ENCODE peak calls at places on chromosome 13, in four cellular contexts. Z is right lobe of liver, K is RCC 7860, C is H7. P is an unnamed sample.

GRCh38 chr13:42174344-42175162 is 97.4 kb upstream of the AKAP11 start:
- DNase-seq in K (no peak), Z (no peak), C (no peak), P (no peak)

GRCh38 chr13:26813626-26814348 is 53.2 kb upstream of the GPR12 start:
- DNase-seq in Z (no peak), C (no peak), K (no peak), P (no peak)

GRCh38 chr13:70960841-70961443 is 852.7 kb upstream of the KLHL1 start:
- DNase-seq in C (no peak), K (peak; percentile 11), Z (no peak), P (no peak)

GRCh38 chr13:29702912-29703351 is 107.4 kb upstream of the SLC7A1 start:
- DNase-seq in Z (peak; percentile 44), C (no peak), K (peak; percentile 57), P (no peak)

GRCh38 chr13:44259045-44260042 is 114.3 kb upstream of the SERP2 start:
- DNase-seq in C (no peak), Z (no peak), K (peak; percentile 56), P (no peak)

GRCh38 chr13:38607136-38607535 is 79.7 kb upstream of the FREM2 start:
- DNase-seq in Z (no peak), K (no peak), C (peak; percentile 5), P (no peak)

GRCh38 chr13:38641164-38641948 is 45.5 kb upstream of the FREM2 start:
- DNase-seq in K (no peak), Z (no peak), C (no peak), P (no peak)

GRCh38 chr13:91375119-91375729 is 23.2 kb upstream of the GPC5 start:
- DNase-seq in Z (no peak), C (peak; percentile 14), K (no peak), P (no peak)

GRCh38 chr13:76982051-76982450 is 9.8 kb upstream of the CLN5 start:
- DNase-seq in C (no peak), Z (no peak), K (no peak), P (peak; percentile 21)

GRCh38 chr13:110564472-110564985 is 3.0 kb upstream of the RAB20 start:
- DNase-seq in C (no peak), K (no peak), Z (no peak), P (no peak)

GRCh38 chr13:41700790-41701310 is 243.5 kb downstream of the RGCC start:
- DNase-seq in K (peak; percentile 26), Z (no peak), C (no peak), P (no peak)

GRCh38 chr13:113534236-113534860 is 43.8 kb upstream of the DCUN1D2 start:
- DNase-seq in K (no peak), Z (no peak), C (no peak), P (no peak)

GRCh38 chr13:41156611-41157010 is 24.0 kb upstream of the KBTBD6 start:
- DNase-seq in Z (no peak), K (no peak), C (no peak), P (no peak)

GRCh38 chr13:29791997-29792775 is 58.2 kb downstream of the UBL3 start:
- DNase-seq in C (no peak), K (no peak), Z (no peak), P (no peak)

GRCh38 chr13:98775844-98776598 is 23.5 kb upstream of the SLC15A1 start:
- DNase-seq in C (no peak), Z (peak; percentile 31), K (peak; percentile 79), P (no peak)

GRCh38 chr13:44489751-44490150 is 86.4 kb downstream of the TSC22D1 start:
- DNase-seq in K (no peak), C (no peak), Z (no peak), P (no peak)

GRCh38 chr13:48902421-48902820 is 73.3 kb upstream of the FNDC3A start:
- DNase-seq in C (peak; percentile 28), Z (peak; percentile 45), K (no peak), P (no peak)

GRCh38 chr13:50893211-50893852 is 16.3 kb upstream of the RNASEH2B start:
- DNase-seq in Z (no peak), K (no peak), C (peak; percentile 19), P (no peak)

GRCh38 chr13:31234729-31235128 is 35.0 kb downstream of the B3GLCT start:
- DNase-seq in Z (no peak), K (no peak), C (peak; percentile 67), P (no peak)

GRCh38 chr13:40806241-40806640 is 16.8 kb downstream of the SLC25A15 start:
- DNase-seq in Z (no peak), C (no peak), K (no peak), P (no peak)

GRCh38 chr13:24203726-24204295 is 43.3 kb downstream of the SPATA13 start:
- DNase-seq in C (no peak), K (no peak), Z (no peak), P (no peak)

GRCh38 chr13:80363890-80364503 is 23.1 kb upstream of the SPRY2 start:
- DNase-seq in K (no peak), C (no peak), Z (no peak), P (no peak)

GRCh38 chr13:87674143-87674772 is 3.1 kb downstream of the SLITRK5 start:
- DNase-seq in K (no peak), C (peak; percentile 4), Z (no peak), P (peak; percentile 89)

GRCh38 chr13:104015646-104016396 is 949.6 kb upstream of the SLC10A2 start:
- DNase-seq in Z (no peak), C (no peak), K (peak; percentile 26), P (no peak)

P was measured in esophagus muscularis mucosa.